ENCODE peak calls at places on chromosome 21, in seven cellular contexts. T is AG09319; Y is SK-N-SH; P is pancreas; J is GM20000; M is transverse colon; F is CD4-positive, alpha-beta T cell. W is an unnamed sample.

GRCh38 chr21:42472521-42472920 is 23.5 kb downstream of the RSPH1 start:
- DNase-seq in T (no peak), Y (no peak), P (no peak), J (no peak), M (peak; percentile 5), F (no peak), W (no peak)

GRCh38 chr21:42149656-42150457 is 69.1 kb upstream of the ABCG1 start:
- DNase-seq in T (no peak), Y (peak; percentile 6), P (no peak), J (no peak), M (no peak), F (no peak), W (no peak)

GRCh38 chr21:30839304-30839703 is 9.7 kb upstream of the KRTAP7-1 start:
- DNase-seq in T (no peak), Y (peak; percentile 25), P (peak; percentile 61), J (peak; percentile 9), M (peak; percentile 7), F (no peak), W (no peak)

GRCh38 chr21:42171091-42172053 is 47.6 kb upstream of the ABCG1 start:
- DNase-seq in T (no peak), Y (no peak), P (no peak), J (no peak), M (peak; percentile 91), F (no peak), W (no peak)

GRCh38 chr21:28410264-28410663 is 582.4 kb downstream of the LTN1 start:
- DNase-seq in T (no peak), Y (peak; percentile 47), P (no peak), J (no peak), M (no peak), F (no peak), W (no peak)

GRCh38 chr21:29434081-29434480 is 135.4 kb downstream of the BACH1 start:
- DNase-seq in T (no peak), Y (no peak), P (no peak), J (no peak), M (no peak), F (no peak), W (no peak)

GRCh38 chr21:27362249-27362648 is 395.4 kb upstream of the ADAMTS5 start:
- DNase-seq in T (no peak), Y (no peak), P (no peak), J (no peak), M (no peak), F (no peak), W (no peak)

GRCh38 chr21:17775431-17776126 is 43.6 kb downstream of the C21orf91 start:
- DNase-seq in T (no peak), Y (no peak), P (peak; percentile 24), J (peak; percentile 35), M (peak; percentile 42), F (peak; percentile 33), W (no peak)

GRCh38 chr21:26795866-26796329 is 49.3 kb downstream of the ADAMTS1 start:
- DNase-seq in T (peak; percentile 85), Y (peak; percentile 12), P (no peak), J (no peak), M (peak; percentile 63), F (no peak), W (peak; percentile 43)

GRCh38 chr21:27265492-27265891 is 298.6 kb upstream of the ADAMTS5 start:
- DNase-seq in T (no peak), Y (no peak), P (no peak), J (no peak), M (no peak), F (no peak), W (no peak)

GRCh38 chr21:26835027-26835713 is 10.0 kb downstream of the ADAMTS1 start:
- DNase-seq in T (no peak), Y (no peak), P (no peak), J (no peak), M (no peak), F (no peak), W (no peak)

GRCh38 chr21:42560517-42561179 is 47.0 kb downstream of the SLC37A1 start:
- DNase-seq in T (no peak), Y (no peak), P (no peak), J (no peak), M (peak; percentile 2), F (no peak), W (no peak)

GRCh38 chr21:46424062-46424591 is 34.6 kb upstream of the DIP2A start:
- DNase-seq in T (no peak), Y (no peak), P (no peak), J (no peak), M (no peak), F (no peak), W (no peak)

GRCh38 chr21:42799516-42799915 is 79.8 kb downstream of the WDR4 start:
- DNase-seq in T (no peak), Y (no peak), P (no peak), J (no peak), M (no peak), F (no peak), W (no peak)

GRCh38 chr21:42324896-42325295 is 9.7 kb upstream of the TFF3 start:
- DNase-seq in T (no peak), Y (no peak), P (no peak), J (no peak), M (no peak), F (no peak), W (no peak)

GRCh38 chr21:21163904-21164303 is 165.7 kb downstream of the NCAM2 start:
- DNase-seq in T (peak; percentile 45), Y (peak; percentile 50), P (no peak), J (peak; percentile 10), M (peak; percentile 40), F (no peak), W (peak; percentile 43)

GRCh38 chr21:42161957-42162681 is 56.8 kb upstream of the ABCG1 start:
- DNase-seq in T (no peak), Y (peak; percentile 46), P (no peak), J (no peak), M (no peak), F (no peak), W (no peak)

GRCh38 chr21:42233067-42233981 is 14.4 kb downstream of the ABCG1 start:
- DNase-seq in T (no peak), Y (peak; percentile 66), P (no peak), J (peak; percentile 85), M (peak; percentile 77), F (peak; percentile 78), W (no peak)

GRCh38 chr21:27580276-27580675 is 613.4 kb upstream of the ADAMTS5 start:
- DNase-seq in T (no peak), Y (no peak), P (no peak), J (no peak), M (no peak), F (no peak), W (no peak)

GRCh38 chr21:42939581-42940413 is 14.4 kb upstream of the ERVH48-1 start:
- DNase-seq in T (peak; percentile 88), Y (no peak), P (no peak), J (no peak), M (peak; percentile 73), F (no peak), W (no peak)

GRCh38 chr21:42507418-42507817 is 6.2 kb upstream of the SLC37A1 start:
- DNase-seq in T (no peak), Y (no peak), P (no peak), J (no peak), M (no peak), F (no peak), W (no peak)

GRCh38 chr21:43355925-43356289 is 71.0 kb downstream of the SIK1 start:
- DNase-seq in T (no peak), Y (no peak), P (peak; percentile 56), J (peak; percentile 65), M (no peak), F (no peak), W (no peak)

GRCh38 chr21:26637346-26637745 is 64.3 kb upstream of the CYYR1 start:
- DNase-seq in T (no peak), Y (no peak), P (no peak), J (no peak), M (no peak), F (no peak), W (no peak)

GRCh38 chr21:43332872-43333300 is 94.0 kb downstream of the SIK1 start:
- DNase-seq in T (no peak), Y (no peak), P (peak; percentile 53), J (no peak), M (no peak), F (no peak), W (no peak)

GRCh38 chr21:42535602-42536171 is 22.0 kb downstream of the SLC37A1 start:
- DNase-seq in T (no peak), Y (no peak), P (peak; percentile 37), J (peak; percentile 75), M (peak; percentile 42), F (no peak), W (no peak)

GRCh38 chr21:28793043-28793442 is 199.6 kb downstream of the LTN1 start:
- DNase-seq in T (no peak), Y (peak; percentile 11), P (no peak), J (no peak), M (no peak), F (no peak), W (no peak)

GRCh38 chr21:38678827-38679226 is 126.9 kb upstream of the ETS2 start:
- DNase-seq in T (no peak), Y (no peak), P (no peak), J (no peak), M (no peak), F (no peak), W (no peak)

GRCh38 chr21:38683222-38683621 is 122.5 kb upstream of the ETS2 start:
- DNase-seq in T (no peak), Y (no peak), P (no peak), J (no peak), M (no peak), F (no peak), W (no peak)

GRCh38 chr21:38675450-38675849 is 130.3 kb upstream of the ETS2 start:
- DNase-seq in T (no peak), Y (no peak), P (no peak), J (no peak), M (no peak), F (no peak), W (no peak)

GRCh38 chr21:38679531-38679930 is 126.2 kb upstream of the ETS2 start:
- DNase-seq in T (no peak), Y (no peak), P (no peak), J (peak; percentile 67), M (no peak), F (no peak), W (no peak)

GRCh38 chr21:38680401-38680800 is 125.3 kb upstream of the ETS2 start:
- DNase-seq in T (no peak), Y (no peak), P (no peak), J (no peak), M (no peak), F (no peak), W (no peak)
- TF ChIP-seq CTCF in T (no peak), Y (no peak), P (no peak), J (no peak), M (no peak), F (no peak), W (no peak)

GRCh38 chr21:14318598-14318997 is 64.3 kb downstream of the HSPA13 start:
- DNase-seq in T (no peak), Y (no peak), P (no peak), J (no peak), M (no peak), F (no peak), W (no peak)
- TF ChIP-seq CTCF in T (no peak), Y (no peak), P (no peak), J (no peak), M (no peak), F (no peak), W (no peak)

GRCh38 chr21:39911286-39911685 is 44.0 kb downstream of the PCP4 start:
- DNase-seq in T (no peak), Y (no peak), P (no peak), J (no peak), M (no peak), F (no peak), W (no peak)
- TF ChIP-seq CTCF in T (no peak), Y (no peak), P (no peak), J (no peak), M (no peak), F (no peak), W (peak; percentile 53)

GRCh38 chr21:40841524-40842196 is 5.3 kb downstream of the DSCAM start:
- DNase-seq in T (no peak), Y (peak; percentile 81), P (peak; percentile 85), J (no peak), M (no peak), F (no peak), W (peak; percentile 76)
- TF ChIP-seq CTCF in T (peak; percentile 45), Y (no peak), P (peak; percentile 46), J (no peak), M (no peak), F (no peak), W (peak; percentile 19)

W was measured in mesothelial cell of epicardium.